ENCODE peak calls at places on chromosomes 5 and 9, in five cellular contexts. A, G, E, W and T are unnamed samples.

GRCh38 chr9:88447431-88447830 is 59.2 kb downstream of the SPIN1 start:
- DNase-seq in A (no peak), G (no peak), E (no peak), W (no peak), T (no peak)

GRCh38 chr5:66554211-66554610 is 42.0 kb upstream of the MAST4 start:
- DNase-seq in A (no peak), G (no peak), E (no peak), W (no peak), T (no peak)

GRCh38 chr5:172707285-172708182 is 63.5 kb downstream of the DUSP1 start:
- DNase-seq in A (peak), G (no peak), E (peak), W (no peak), T (peak)

GRCh38 chr9:133673260-133673658 is 37.1 kb downstream of the DBH start:
- DNase-seq in A (no peak), G (no peak), E (no peak), W (no peak), T (no peak)

GRCh38 chr5:108687599-108688220 is 60.0 kb upstream of the FER start:
- DNase-seq in A (no peak), G (no peak), E (no peak), W (no peak), T (no peak)

GRCh38 chr5:38673671-38674071 is 117.2 kb upstream of the LIFR start:
- DNase-seq in A (peak), G (no peak), E (no peak), W (no peak), T (peak)

GRCh38 chr9:114163517-114163924 is 8.2 kb downstream of the COL27A1 start:
- DNase-seq in A (peak), G (no peak), E (peak), W (no peak), T (peak)

GRCh38 chr5:132026516-132027008 is 15.1 kb upstream of the ACSL6 start:
- DNase-seq in A (no peak), G (no peak), E (no peak), W (no peak), T (no peak)

GRCh38 chr9:13424872-13425271 is 145.4 kb upstream of the MPDZ start:
- DNase-seq in A (no peak), G (no peak), E (no peak), W (no peak), T (no peak)

DNA sequence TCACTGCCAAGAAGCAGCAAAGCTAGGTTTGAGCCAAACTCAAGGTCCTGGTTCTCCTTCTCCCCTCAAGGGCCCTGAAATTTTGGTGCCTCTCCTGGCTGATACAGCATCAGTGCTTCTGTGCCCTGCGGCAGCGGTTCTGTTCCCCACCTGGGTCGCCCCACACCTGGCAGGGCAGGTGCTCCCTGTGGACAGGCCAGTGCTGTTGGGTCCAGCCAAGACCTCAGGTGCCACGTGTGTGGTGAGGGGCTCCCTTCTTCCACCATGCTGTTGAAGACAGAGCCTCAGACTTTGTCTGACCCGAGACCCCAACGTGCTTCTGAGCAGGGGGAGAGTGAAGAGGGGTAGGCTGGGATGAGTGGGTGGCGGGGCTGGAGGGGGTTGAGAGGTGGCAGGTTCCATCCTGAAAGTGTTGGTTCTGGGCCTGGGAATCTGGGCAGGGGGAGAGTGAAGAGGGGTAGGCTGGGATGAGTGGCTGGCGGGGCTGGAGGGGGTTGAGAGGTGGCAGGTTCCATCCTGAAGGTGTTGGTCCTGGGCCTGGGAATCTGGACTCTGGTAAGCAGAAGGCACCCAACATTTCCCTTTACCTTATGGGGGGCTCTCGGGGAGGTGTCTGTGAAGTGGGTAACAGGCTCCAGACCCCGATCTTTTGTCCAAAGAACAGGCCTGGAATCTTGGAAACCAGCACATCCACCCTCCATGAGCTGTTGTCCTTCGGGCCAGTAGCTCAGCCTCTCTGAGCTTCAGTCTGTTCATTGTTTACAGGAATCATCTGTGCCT is 2.3 kb downstream of the PLEKHG4B start:
- DNase-seq in A (no peak), G (no peak), E (no peak), W (no peak), T (no peak)
- H2AK5ac ChIP-seq in A (no peak), G (peak), E (no peak), W (peak), T (no peak)

GRCh38 chr5:86833868-86834267 is 216.1 kb downstream of the COX7C start:
- DNase-seq in A (no peak), G (no peak), E (no peak), W (no peak), T (no peak)
- H4K8ac ChIP-seq in A (no peak), G (no peak), E (no peak), W (no peak), T (no peak)

GRCh38 chr5:10684303-10685086 is 76.5 kb downstream of the DAP start:
- DNase-seq in A (no peak), G (no peak), E (no peak), W (no peak), T (no peak)
- H2AK5ac ChIP-seq in A (no peak), G (no peak), E (no peak), W (no peak), T (no peak)

GRCh38 chr5:151082976-151083651 is 2.3 kb upstream of the TNIP1 start:
- DNase-seq in A (no peak), G (no peak), E (peak), W (no peak), T (no peak)

GRCh38 chr5:151079838-151080619 is 805 bp downstream of the TNIP1 start:
- DNase-seq in A (no peak), G (no peak), E (peak), W (no peak), T (no peak)

GRCh38 chr5:151082274-151082902 is 1.6 kb upstream of the TNIP1 start:
- DNase-seq in A (peak), G (peak), E (peak), W (no peak), T (peak)

GRCh38 chr5:151080620-151081425 is at the start of gene TNIP1:
- DNase-seq in A (peak), G (peak), E (peak), W (peak), T (peak)

GRCh38 chr5:151081426-151082273 is 816 bp upstream of the TNIP1 start:
- DNase-seq in A (no peak), G (no peak), E (peak), W (no peak), T (no peak)
- H4K8ac ChIP-seq in A (peak), G (no peak), E (peak), W (peak), T (no peak)

GRCh38 chr5:176535655-176536131 is 1.5 kb downstream of the RNF44 start:
- DNase-seq in A (no peak), G (no peak), E (no peak), W (no peak), T (no peak)
- H2AK5ac ChIP-seq in A (peak), G (peak), E (peak), W (peak), T (peak)

DNA sequence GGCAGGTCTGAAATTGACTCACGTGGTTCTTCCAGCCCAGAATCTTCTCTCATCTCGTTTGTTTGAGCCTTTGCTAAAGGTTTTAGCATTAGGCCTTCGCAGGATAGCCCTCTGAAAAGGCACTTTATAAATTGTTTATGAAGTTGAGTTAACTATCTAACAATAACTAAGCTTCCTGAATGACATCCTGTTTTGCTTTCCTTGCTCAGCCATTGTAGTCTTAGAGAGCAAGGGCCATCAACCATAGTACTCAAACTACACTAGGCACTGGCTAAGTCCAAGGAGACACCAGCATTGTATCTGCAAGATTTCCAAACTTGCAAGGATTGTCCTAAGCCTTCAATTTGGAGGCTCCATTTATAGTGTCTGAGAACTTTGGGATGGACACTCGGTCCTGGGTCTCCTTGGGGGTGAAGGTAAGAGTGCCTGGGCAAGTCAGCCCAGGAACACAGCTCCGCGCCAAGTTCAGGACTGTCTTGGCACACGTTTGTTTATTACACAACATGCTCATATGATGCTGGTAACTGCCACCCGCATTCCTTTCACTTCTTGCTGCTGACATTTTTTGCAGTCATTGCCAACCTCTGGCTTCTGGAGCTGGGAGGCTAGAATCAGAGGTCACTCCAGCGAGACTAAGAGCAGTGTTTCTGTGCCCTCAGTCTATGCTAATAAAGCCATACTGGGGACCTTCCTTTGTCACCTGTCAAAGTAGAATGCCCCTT is 151.1 kb downstream of the ESM1 start:
- DNase-seq in A (no peak), G (no peak), E (no peak), W (no peak), T (no peak)
- H4K8ac ChIP-seq in A (no peak), G (no peak), E (peak), W (no peak), T (no peak)

DNA sequence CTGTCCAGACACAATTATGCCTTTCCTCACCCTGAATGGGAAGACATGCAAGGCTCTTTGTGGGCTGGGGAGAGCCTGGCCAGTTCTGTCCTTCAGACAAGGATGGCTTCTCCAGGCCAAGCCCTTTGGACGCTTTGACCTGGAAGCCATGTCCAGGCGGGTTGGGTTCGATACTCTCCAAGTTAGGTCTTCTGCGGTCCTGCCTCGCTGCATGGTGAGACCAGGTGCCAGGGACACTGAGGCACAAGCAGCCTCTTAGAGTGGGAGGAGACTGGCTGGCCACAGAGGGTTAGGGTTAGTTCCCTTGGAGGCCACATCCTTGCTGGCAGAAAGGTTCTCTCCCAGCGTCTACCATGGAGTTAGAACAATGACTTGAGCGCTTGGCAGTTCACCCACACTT is 67.6 kb downstream of the SHB start:
- DNase-seq in A (no peak), G (no peak), E (no peak), W (no peak), T (no peak)
- H2AK5ac ChIP-seq in A (no peak), G (no peak), E (peak), W (peak), T (no peak)

GRCh38 chr9:95089257-95089873 is 228.1 kb downstream of the FANCC start:
- DNase-seq in A (no peak), G (no peak), E (no peak), W (no peak), T (no peak)
- H4K8ac ChIP-seq in A (no peak), G (no peak), E (no peak), W (no peak), T (no peak)

DNA sequence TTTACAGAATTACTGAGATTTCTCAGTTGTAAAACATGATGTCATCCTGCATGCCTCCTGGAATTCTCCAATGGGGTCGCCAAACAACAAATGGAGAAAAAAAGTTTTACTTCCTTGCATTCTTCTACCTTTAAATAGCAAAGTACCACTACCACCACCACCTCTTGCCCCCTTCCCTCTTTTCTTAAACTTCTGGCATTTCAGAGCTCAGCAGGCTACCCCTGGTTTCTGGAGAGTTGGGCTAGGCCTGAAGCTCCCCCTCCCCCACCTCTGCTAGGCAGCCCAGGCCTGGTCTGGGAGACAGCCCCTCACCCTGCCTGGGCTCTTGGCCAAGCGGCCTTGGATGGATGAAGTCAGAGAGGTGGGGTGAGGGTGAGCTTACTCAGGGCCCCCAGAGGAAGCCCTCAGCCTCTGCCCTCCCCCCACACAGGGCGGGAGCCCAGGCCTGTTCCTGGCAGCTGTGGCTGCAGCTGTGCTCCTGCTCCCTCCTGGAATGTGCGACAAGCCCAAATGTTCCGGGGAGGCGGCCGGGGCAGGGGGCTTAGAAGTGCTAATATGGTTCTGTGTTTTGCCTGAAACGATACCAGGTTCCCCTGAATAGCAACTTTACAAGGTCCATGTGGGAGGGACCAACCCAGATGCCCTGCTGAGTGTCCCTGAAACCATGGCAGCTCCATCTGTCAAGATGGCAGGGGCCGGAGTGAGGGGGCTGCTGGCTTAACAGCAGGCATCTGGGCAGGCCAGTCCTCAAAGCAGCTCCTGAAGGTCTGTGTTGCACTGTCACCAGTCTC is 5.9 kb upstream of the CCIN start:
- DNase-seq in A (peak), G (no peak), E (peak), W (peak), T (peak)
- H2AK5ac ChIP-seq in A (no peak), G (no peak), E (peak), W (no peak), T (no peak)